ENCODE peak calls at places on chromosomes 7 and 10, in nine cellular contexts. Z is A549, H is brain microvascular endothelial cell, T is dorsolateral prefrontal cortex, P is endodermal cell, O is choroid plexus epithelial cell, B is tibial nerve, Y is heart left ventricle, I is stomach. C is an unnamed sample.

GRCh38 chr10:44978570-44979280 is at the start of gene DEPP1:
- DNase-seq in Z (peak), H (peak), T (peak), P (peak), O (peak), B (peak), Y (peak), I (peak), C (peak)

GRCh38 chr10:104456817-104457657 is 103.4 kb downstream of the CFAP58 start:
- DNase-seq in Z (no peak), H (no peak), T (no peak), P (no peak), O (no peak), B (no peak), Y (no peak), I (no peak), C (no peak)

GRCh38 chr10:71568896-71569492 is 150.6 kb downstream of the C10orf105 start:
- DNase-seq in Z (no peak), H (no peak), T (no peak), P (peak), O (no peak), B (no peak), Y (no peak), I (no peak), C (no peak)

GRCh38 chr10:24383681-24384106 is 174.8 kb downstream of the KIAA1217 start:
- DNase-seq in Z (peak), H (peak), T (peak), P (peak), O (peak), B (peak), Y (peak), I (peak), C (peak)

GRCh38 chr10:6769704-6770417 is 189.8 kb upstream of the PRKCQ start:
- DNase-seq in Z (no peak), H (no peak), T (no peak), P (no peak), O (no peak), B (no peak), Y (no peak), I (no peak), C (no peak)

GRCh38 chr7:112092306-112093090 is 113.7 kb downstream of the DOCK4 start:
- DNase-seq in Z (no peak), H (no peak), T (no peak), P (no peak), O (no peak), B (no peak), Y (no peak), I (no peak), C (no peak)

GRCh38 chr7:66281678-66282593 is 76.8 kb downstream of the TPST1 start:
- DNase-seq in Z (no peak), H (peak), T (no peak), P (no peak), O (peak), B (no peak), Y (no peak), I (no peak), C (peak)

GRCh38 chr7:133535308-133535707 is 282.4 kb downstream of the EXOC4 start:
- DNase-seq in Z (no peak), H (no peak), T (no peak), P (no peak), O (no peak), B (no peak), Y (no peak), I (no peak), C (peak)

GRCh38 chr10:69845574-69846251 is 44.0 kb downstream of the COL13A1 start:
- DNase-seq in Z (no peak), H (no peak), T (no peak), P (no peak), O (no peak), B (no peak), Y (peak), I (no peak), C (peak)

GRCh38 chr7:158383665-158384064 is 204.0 kb downstream of the PTPRN2 start:
- DNase-seq in Z (no peak), H (no peak), T (no peak), P (no peak), O (no peak), B (no peak), Y (no peak), I (no peak), C (no peak)

GRCh38 chr10:74923556-74923955 is 97.2 kb downstream of the KAT6B start:
- DNase-seq in Z (no peak), H (no peak), T (no peak), P (peak), O (no peak), B (no peak), Y (no peak), I (no peak), C (peak)

GRCh38 chr10:125840955-125841354 is 17.6 kb downstream of the BCCIP start:
- DNase-seq in Z (no peak), H (no peak), T (no peak), P (no peak), O (peak), B (no peak), Y (no peak), I (no peak), C (peak)

GRCh38 chr7:108147031-108147563 is 16.9 kb upstream of the LAMB4 start:
- DNase-seq in Z (no peak), H (no peak), T (no peak), P (no peak), O (no peak), B (no peak), Y (peak), I (no peak), C (no peak)

GRCh38 chr10:3271385-3272115 is 99.0 kb upstream of the PITRM1 start:
- DNase-seq in Z (no peak), H (no peak), T (no peak), P (no peak), O (no peak), B (no peak), Y (no peak), I (no peak), C (no peak)

GRCh38 chr7:100418930-100419659 is 9.4 kb downstream of the ZCWPW1 start:
- DNase-seq in Z (no peak), H (no peak), T (no peak), P (no peak), O (peak), B (no peak), Y (no peak), I (no peak), C (no peak)

GRCh38 chr7:70738080-70738479 is 393.9 kb upstream of the GALNT17 start:
- DNase-seq in Z (peak), H (peak), T (no peak), P (peak), O (peak), B (peak), Y (no peak), I (peak), C (no peak)

GRCh38 chr10:98916751-98917150 is 318.9 kb downstream of the HPSE2 start:
- DNase-seq in Z (no peak), H (peak), T (no peak), P (no peak), O (peak), B (no peak), Y (no peak), I (no peak), C (peak)

GRCh38 chr10:86755740-86756510 is 494 bp upstream of the BMPR1A start:
- DNase-seq in Z (peak), H (peak), T (peak), P (peak), O (peak), B (peak), Y (peak), I (peak), C (peak)

GRCh38 chr10:117594722-117595121 is 52.2 kb downstream of the EMX2 start:
- DNase-seq in Z (no peak), H (no peak), T (no peak), P (no peak), O (peak), B (no peak), Y (no peak), I (no peak), C (no peak)

GRCh38 chr7:69912846-69913245 is 314.6 kb downstream of the AUTS2 start:
- DNase-seq in Z (no peak), H (no peak), T (no peak), P (no peak), O (peak), B (no peak), Y (no peak), I (no peak), C (peak)

GRCh38 chr10:96613565-96613964 is 26.8 kb upstream of the TM9SF3 start:
- DNase-seq in Z (no peak), H (no peak), T (no peak), P (no peak), O (no peak), B (no peak), Y (no peak), I (no peak), C (peak)

GRCh38 chr7:90661290-90662151 is 65.4 kb downstream of the CDK14 start:
- DNase-seq in Z (no peak), H (peak), T (no peak), P (peak), O (peak), B (no peak), Y (no peak), I (no peak), C (no peak)

GRCh38 chr7:127239814-127240213 is 12.9 kb downstream of the GRM8 start:
- DNase-seq in Z (no peak), H (no peak), T (no peak), P (peak), O (no peak), B (no peak), Y (no peak), I (no peak), C (no peak)

GRCh38 chr10:124736491-124737136 is 7.6 kb downstream of the FAM53B start:
- DNase-seq in Z (no peak), H (peak), T (peak), P (peak), O (peak), B (peak), Y (peak), I (peak), C (peak)

GRCh38 chr10:69043931-69044531 is 43.9 kb upstream of the SRGN start:
- DNase-seq in Z (no peak), H (no peak), T (no peak), P (no peak), O (no peak), B (no peak), Y (no peak), I (no peak), C (no peak)

GRCh38 chr10:80855348-80855971 is 317.8 kb downstream of the SH2D4B start:
- DNase-seq in Z (no peak), H (no peak), T (no peak), P (peak), O (peak), B (no peak), Y (no peak), I (no peak), C (no peak)

GRCh38 chr10:45160266-45160665 is 155.1 kb downstream of the OR13A1 start:
- DNase-seq in Z (no peak), H (peak), T (no peak), P (no peak), O (peak), B (no peak), Y (no peak), I (no peak), C (peak)

GRCh38 chr7:44162179-44162578 is 21.0 kb upstream of the MYL7 start:
- DNase-seq in Z (no peak), H (no peak), T (no peak), P (peak), O (no peak), B (no peak), Y (no peak), I (no peak), C (peak)

GRCh38 chr10:121753726-121754476 is 155.7 kb upstream of the FGFR2 start:
- DNase-seq in Z (no peak), H (peak), T (no peak), P (no peak), O (peak), B (no peak), Y (no peak), I (no peak), C (peak)

GRCh38 chr10:93073539-93074136 is at the start of gene CYP26A1:
- DNase-seq in Z (peak), H (no peak), T (no peak), P (peak), O (no peak), B (no peak), Y (no peak), I (no peak), C (no peak)

GRCh38 chr10:110556993-110557601 is 10.4 kb upstream of the SMC3 start:
- DNase-seq in Z (peak), H (peak), T (no peak), P (peak), O (peak), B (peak), Y (no peak), I (peak), C (peak)

GRCh38 chr10:122882798-122883197 is 3.4 kb upstream of the FAM24B start:
- DNase-seq in Z (no peak), H (no peak), T (no peak), P (no peak), O (no peak), B (no peak), Y (no peak), I (no peak), C (no peak)

GRCh38 chr7:34066968-34067367 is 161.6 kb downstream of the BMPER start:
- DNase-seq in Z (no peak), H (no peak), T (no peak), P (no peak), O (peak), B (no peak), Y (no peak), I (no peak), C (no peak)

GRCh38 chr10:127157506-127158205 is 38.7 kb downstream of the INSYN2A start:
- DNase-seq in Z (no peak), H (peak), T (no peak), P (no peak), O (peak), B (no peak), Y (no peak), I (no peak), C (no peak)

GRCh38 chr7:26305869-26306665 is 14.4 kb downstream of the SNX10 start:
- DNase-seq in Z (no peak), H (no peak), T (no peak), P (no peak), O (no peak), B (no peak), Y (no peak), I (no peak), C (no peak)

GRCh38 chr7:26305048-26305868 is 13.6 kb downstream of the SNX10 start:
- DNase-seq in Z (no peak), H (no peak), T (no peak), P (no peak), O (no peak), B (no peak), Y (no peak), I (no peak), C (peak)

GRCh38 chr7:26308551-26308950 is 16.9 kb downstream of the SNX10 start:
- DNase-seq in Z (no peak), H (no peak), T (no peak), P (no peak), O (no peak), B (no peak), Y (no peak), I (no peak), C (no peak)

GRCh38 chr7:26307226-26307625 is 15.6 kb downstream of the SNX10 start:
- DNase-seq in Z (no peak), H (no peak), T (no peak), P (no peak), O (peak), B (peak), Y (no peak), I (no peak), C (peak)

GRCh38 chr7:26306770-26307169 is 15.1 kb downstream of the SNX10 start:
- DNase-seq in Z (no peak), H (no peak), T (no peak), P (no peak), O (no peak), B (no peak), Y (no peak), I (no peak), C (no peak)
- H3K4me3 ChIP-seq in Z (no peak), H (no peak), T (no peak), P (no peak), O (no peak), B (no peak), Y (no peak), I (no peak), C (no peak)

GRCh38 chr7:105013818-105014724 is at the start of gene KMT2E:
- DNase-seq in Z (peak), H (peak), T (peak), P (peak), O (peak), B (peak), Y (peak), I (peak), C (peak)
- TF ChIP-seq CTCF in Z (no peak), H (peak), T (peak), P (peak), O (peak), B (peak), Y (peak), I (peak), C (no peak)

DNA sequence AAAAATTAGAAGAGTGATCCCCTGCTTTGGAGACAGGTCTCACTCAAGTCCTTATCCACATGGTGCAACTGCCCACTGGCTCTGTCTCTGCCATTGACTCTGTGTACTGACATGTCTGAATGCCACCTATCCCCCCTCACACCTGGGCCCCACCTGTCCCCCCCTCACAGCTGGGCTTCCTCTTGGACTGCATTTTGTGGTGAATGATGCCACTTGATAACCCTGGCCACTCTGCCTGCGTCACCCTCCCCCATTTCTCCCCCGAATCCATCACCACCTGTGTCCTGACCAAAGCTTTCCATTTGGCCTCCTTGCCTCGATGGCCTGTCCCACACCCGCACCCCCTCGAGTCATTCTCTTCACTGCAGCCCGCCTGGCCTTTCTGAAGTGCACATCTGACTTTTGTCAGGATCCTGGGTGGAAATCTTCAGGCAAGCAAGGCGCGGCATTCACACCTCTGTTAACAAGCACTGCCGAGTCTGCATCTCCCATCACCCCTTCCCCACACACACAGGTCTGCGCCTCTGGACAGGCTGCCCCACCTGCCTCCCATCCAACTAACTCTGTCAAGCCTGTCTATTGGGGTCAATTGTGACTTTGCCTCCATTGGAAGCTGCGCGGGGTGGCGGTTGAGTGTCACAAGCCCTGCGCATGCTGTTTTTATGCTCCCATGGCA is 175.3 kb upstream of the KLF14 start:
- DNase-seq in Z (no peak), H (no peak), T (no peak), P (no peak), O (no peak), B (no peak), Y (no peak), I (no peak), C (no peak)
- H3K4me3 ChIP-seq in Z (peak), H (peak), T (no peak), P (no peak), O (peak), B (peak), Y (no peak), I (peak), C (peak)

GRCh38 chr7:142925413-142925812 is 8.1 kb downstream of the TRPV5 start:
- DNase-seq in Z (no peak), H (no peak), T (no peak), P (peak), O (no peak), B (no peak), Y (no peak), I (no peak), C (no peak)
- TF ChIP-seq CTCF in Z (no peak), H (no peak), T (no peak), P (peak), O (no peak), B (no peak), Y (no peak), I (no peak), C (no peak)

DNA sequence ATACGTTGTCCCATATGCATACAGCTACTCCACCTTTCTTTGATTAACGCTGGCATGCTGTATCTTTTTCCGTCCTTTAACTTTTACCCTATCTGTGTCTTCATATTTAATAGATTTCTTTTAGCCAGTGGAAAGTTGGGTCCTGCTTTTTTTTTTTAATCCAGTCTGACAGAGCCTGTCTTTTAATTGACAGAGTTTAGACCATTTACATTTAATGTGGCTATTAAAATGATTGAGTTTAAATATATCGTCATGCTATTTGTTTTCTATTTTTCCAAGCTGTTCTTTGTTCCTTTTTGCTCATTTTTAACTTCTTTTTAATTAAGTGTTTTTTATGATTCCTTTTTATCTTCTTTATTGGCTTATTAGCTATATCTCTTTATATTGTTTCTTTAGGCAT is 217.6 kb upstream of the NEBL start:
- DNase-seq in Z (no peak), H (no peak), T (no peak), P (no peak), O (no peak), B (no peak), Y (no peak), I (no peak), C (no peak)
- H3K4me3 ChIP-seq in Z (no peak), H (no peak), T (no peak), P (no peak), O (no peak), B (no peak), Y (no peak), I (no peak), C (no peak)

GRCh38 chr10:58393317-58393716 is 8.1 kb downstream of the TFAM start:
- DNase-seq in Z (no peak), H (no peak), T (no peak), P (no peak), O (peak), B (no peak), Y (no peak), I (no peak), C (peak)
- TF ChIP-seq CTCF in Z (peak), H (peak), T (peak), P (peak), O (peak), B (no peak), Y (no peak), I (no peak), C (no peak)

DNA sequence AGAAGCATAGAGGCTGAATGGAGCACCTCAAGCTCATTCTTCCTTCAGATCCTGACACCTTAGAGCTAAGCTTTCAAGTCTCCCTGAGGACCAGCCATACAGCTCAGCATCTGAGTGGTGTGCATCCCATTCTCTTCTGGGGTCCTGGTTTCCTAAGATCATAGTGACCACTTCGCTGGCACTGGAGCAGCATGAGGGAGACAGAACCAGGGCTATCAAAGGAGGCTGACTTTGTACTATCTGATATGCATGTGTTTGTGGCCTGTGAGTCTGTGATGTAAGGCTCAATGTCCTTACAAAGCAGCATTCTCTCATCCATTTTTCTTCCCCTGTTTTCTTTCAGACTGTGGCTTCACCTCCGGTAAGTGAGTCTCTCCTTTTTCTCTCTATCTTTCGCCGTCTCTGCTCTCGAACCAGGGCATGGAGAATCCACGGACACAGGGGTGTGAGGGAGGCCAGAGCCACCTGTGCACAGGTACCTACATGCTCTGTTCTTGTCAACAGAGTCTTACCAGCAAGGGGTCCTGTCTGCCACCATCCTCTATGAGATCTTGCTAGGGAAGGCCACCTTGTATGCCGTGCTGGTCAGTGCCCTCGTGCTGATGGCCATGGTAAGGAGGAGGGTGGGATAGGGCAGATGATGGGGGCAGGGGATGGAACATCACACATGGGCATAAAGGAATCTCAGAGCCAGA is 31.0 kb downstream of the PRSS2 start:
- DNase-seq in Z (no peak), H (no peak), T (no peak), P (peak), O (no peak), B (no peak), Y (no peak), I (no peak), C (no peak)
- H3K4me3 ChIP-seq in Z (no peak), H (no peak), T (no peak), P (no peak), O (no peak), B (no peak), Y (peak), I (no peak), C (no peak)

C was measured in fibroblast of villous mesenchyme.